ENCODE peak calls at places on chromosomes 5 and 9, in eight cellular contexts. I is NCI-H2081; F is HCEC 1CT; V is MM.1S; Y is iPS-NIHi11; T is CD8-positive, alpha-beta memory T cell; H is AG08396; M is spleen. Z is an unnamed sample.

GRCh38 chr9:68949271-68950000 is 64.5 kb downstream of the PRKACG start:
- DNase-seq in H (no peak), M (no peak), I (no peak), F (no peak), T (no peak), Y (no peak), V (peak; percentile 79), Z (peak; percentile 5)

GRCh38 chr9:97958812-97959511 is 21.0 kb upstream of the HEMGN start:
- DNase-seq in V (no peak), H (peak; percentile 60), T (no peak), Y (no peak), M (no peak), I (no peak), F (peak; percentile 80), Z (peak; percentile 13)

GRCh38 chr5:52849544-52849943 is 61.8 kb downstream of the ITGA1 start:
- DNase-seq in I (no peak), M (no peak), Y (no peak), T (no peak), H (no peak), V (no peak), F (no peak), Z (no peak)

GRCh38 chr5:38446029-38446522 is 110.4 kb downstream of the LIFR start:
- DNase-seq in F (no peak), M (no peak), I (no peak), Y (no peak), V (no peak), H (no peak), T (no peak), Z (no peak)

GRCh38 chr9:114203410-114204140 is 48.2 kb downstream of the COL27A1 start:
- DNase-seq in H (no peak), V (no peak), Y (no peak), T (no peak), M (no peak), F (peak; percentile 3), I (no peak), Z (no peak)

GRCh38 chr9:127793093-127793708 is 7.4 kb downstream of the CDK9 start:
- DNase-seq in I (no peak), H (no peak), M (no peak), V (no peak), F (no peak), Y (no peak), T (no peak), Z (no peak)

GRCh38 chr5:159877894-159878448 is 38.3 kb upstream of the ADRA1B start:
- DNase-seq in H (no peak), M (no peak), Y (no peak), I (no peak), T (no peak), V (no peak), F (no peak), Z (peak; percentile 65)

GRCh38 chr9:101476576-101477208 is 41.1 kb upstream of the ALDOB start:
- DNase-seq in H (no peak), V (no peak), I (no peak), Y (no peak), M (no peak), F (no peak), T (no peak), Z (no peak)

GRCh38 chr5:75355236-75355635 is 18.2 kb downstream of the HMGCR start:
- DNase-seq in Y (no peak), T (no peak), F (no peak), V (no peak), I (peak; percentile 38), H (no peak), M (no peak), Z (no peak)

GRCh38 chr5:123371575-123372179 is 51.5 kb downstream of the CEP120 start:
- DNase-seq in I (peak; percentile 15), Y (peak; percentile 77), M (peak; percentile 77), F (peak; percentile 28), H (peak; percentile 21), T (no peak), V (peak; percentile 16), Z (peak; percentile 39)

GRCh38 chr5:86880344-86880743 is 262.6 kb downstream of the COX7C start:
- DNase-seq in Y (no peak), M (no peak), V (peak; percentile 31), T (no peak), F (no peak), H (no peak), I (no peak), Z (no peak)

GRCh38 chr9:115978739-115979138 is 174.9 kb upstream of the PAPPA start:
- DNase-seq in T (no peak), H (no peak), F (peak; percentile 49), M (no peak), I (peak; percentile 4), Y (no peak), V (no peak), Z (peak; percentile 81)

GRCh38 chr5:130055572-130055971 is 151.3 kb downstream of the CHSY3 start:
- DNase-seq in Y (no peak), V (no peak), I (no peak), H (no peak), T (no peak), M (no peak), F (no peak), Z (no peak)

GRCh38 chr9:3177921-3178320 is 334.0 kb upstream of the PUM3 start:
- DNase-seq in F (peak; percentile 42), T (no peak), I (no peak), V (no peak), Y (no peak), M (no peak), H (no peak), Z (peak; percentile 11)

GRCh38 chr9:35844628-35845301 is 15.7 kb downstream of the TMEM8B start:
- DNase-seq in T (no peak), H (peak; percentile 82), F (peak; percentile 86), V (peak; percentile 43), Y (no peak), M (no peak), I (no peak), Z (peak; percentile 98)

GRCh38 chr5:104241051-104241450 is 678.5 kb upstream of the NUDT12 start:
- DNase-seq in T (no peak), H (no peak), V (no peak), M (no peak), Y (no peak), I (no peak), F (no peak), Z (no peak)

GRCh38 chr5:75856056-75856455 is 138.8 kb upstream of the POC5 start:
- DNase-seq in Y (no peak), H (no peak), I (peak; percentile 44), T (no peak), M (no peak), F (no peak), V (no peak), Z (no peak)

GRCh38 chr9:6584881-6585597 is 60.5 kb downstream of the GLDC start:
- DNase-seq in V (peak; percentile 71), M (no peak), T (no peak), Y (no peak), I (peak; percentile 27), H (no peak), F (peak; percentile 30), Z (peak; percentile 69)

GRCh38 chr5:163614787-163615186 is 109.4 kb downstream of the MAT2B start:
- DNase-seq in F (peak; percentile 55), I (no peak), V (no peak), T (no peak), Y (no peak), H (no peak), M (no peak), Z (peak; percentile 36)

GRCh38 chr9:35407846-35408245 is 82.1 kb upstream of the RUSC2 start:
- DNase-seq in H (no peak), Y (no peak), M (no peak), I (no peak), V (no peak), T (no peak), F (no peak), Z (no peak)

GRCh38 chr5:79349047-79349446 is 113.1 kb downstream of the JMY start:
- DNase-seq in T (no peak), Y (no peak), I (no peak), V (no peak), H (no peak), M (no peak), F (no peak), Z (no peak)

GRCh38 chr9:36598281-36598680 is 25.6 kb downstream of the MELK start:
- DNase-seq in I (no peak), M (no peak), V (no peak), Y (no peak), T (no peak), F (no peak), H (no peak), Z (peak; percentile 38)

GRCh38 chr9:93893899-93894690 is 61.1 kb downstream of the BARX1 start:
- DNase-seq in V (no peak), T (peak; percentile 35), M (peak; percentile 41), Y (no peak), H (no peak), F (no peak), I (peak; percentile 25), Z (no peak)

GRCh38 chr9:88791105-88791805 is 200.0 kb upstream of the S1PR3 start:
- DNase-seq in Y (no peak), V (no peak), H (peak; percentile 62), T (no peak), M (no peak), I (no peak), F (peak; percentile 83), Z (peak; percentile 98)

GRCh38 chr5:115457985-115458384 is 86.6 kb downstream of the FEM1C start:
- DNase-seq in V (no peak), T (no peak), Y (peak; percentile 28), M (no peak), H (no peak), I (no peak), F (no peak), Z (no peak)

GRCh38 chr5:127863610-127864395 is 160.6 kb downstream of the CCDC192 start:
- DNase-seq in M (no peak), H (no peak), T (no peak), I (no peak), V (no peak), Y (no peak), F (peak; percentile 38), Z (peak; percentile 49)

GRCh38 chr9:126773004-126773607 is 31.7 kb upstream of the ZBTB43 start:
- DNase-seq in F (peak; percentile 28), T (no peak), V (no peak), Y (peak; percentile 68), I (no peak), H (peak; percentile 39), M (no peak), Z (peak; percentile 25)

GRCh38 chr9:124770359-124771020 is 621 bp downstream of the NR6A1 start:
- DNase-seq in T (peak; percentile 58), H (no peak), I (no peak), F (no peak), Y (peak; percentile 79), V (peak; percentile 20), M (no peak), Z (no peak)

GRCh38 chr5:5418764-5419163 is 3.7 kb upstream of the ICE1 start:
- DNase-seq in V (peak; percentile 96), M (no peak), H (no peak), F (no peak), Y (no peak), T (no peak), I (no peak), Z (no peak)

GRCh38 chr5:31408814-31409213 is 123.1 kb downstream of the DROSHA start:
- DNase-seq in T (no peak), H (peak; percentile 70), M (no peak), V (no peak), Y (no peak), F (peak; percentile 91), I (no peak), Z (peak; percentile 76)

GRCh38 chr9:34408173-34408572 is 31.5 kb upstream of the MYORG start:
- DNase-seq in Y (no peak), T (no peak), M (no peak), I (no peak), H (no peak), F (no peak), V (no peak), Z (no peak)

GRCh38 chr5:175655411-175655810 is 2.5 kb upstream of the HRH2 start:
- DNase-seq in M (no peak), H (no peak), V (no peak), I (no peak), T (no peak), F (no peak), Y (no peak), Z (no peak)

GRCh38 chr5:123448017-123448617 is 24.9 kb upstream of the CEP120 start:
- DNase-seq in H (no peak), Y (no peak), V (peak; percentile 80), F (no peak), T (no peak), I (no peak), M (no peak), Z (no peak)

GRCh38 chr9:108543251-108543768 is 312.5 kb downstream of the ACTL7B start:
- DNase-seq in I (no peak), T (no peak), M (no peak), H (no peak), Y (peak; percentile 59), V (no peak), F (peak; percentile 77), Z (peak; percentile 24)

Z was measured in fibroblast of the aortic adventitia.